ENCODE peak calls at places on chromosomes 2 and 18, in five cellular contexts. W, Q, K, H and R are unnamed samples.

GRCh38 chr2:193523662-193524061 is 1328.9 kb upstream of the TMEFF2 start:
- DNase-seq in Q (no peak), W (no peak), K (no peak), H (no peak), R (no peak)

GRCh38 chr18:48405108-48405507 is 4.1 kb downstream of the ZBTB7C start:
- DNase-seq in W (no peak), K (no peak), Q (no peak), H (no peak), R (no peak)

GRCh38 chr18:79961527-79962291 is 2.7 kb upstream of the HSBP1L1 start:
- DNase-seq in K (peak), W (peak), H (no peak), Q (peak), R (no peak)

GRCh38 chr2:74369976-74370375 is 10.1 kb downstream of the DCTN1 start:
- DNase-seq in Q (no peak), H (no peak), K (no peak), W (no peak), R (no peak)

GRCh38 chr2:10256525-10257031 is 46.1 kb upstream of the HPCAL1 start:
- DNase-seq in W (peak), Q (peak), H (no peak), K (peak), R (peak)

GRCh38 chr2:95386031-95386430 is 16.5 kb upstream of the FAHD2A start:
- DNase-seq in Q (no peak), H (no peak), W (no peak), K (no peak), R (peak)

GRCh38 chr2:20050712-20051517 is 513 bp downstream of the LAPTM4A start:
- DNase-seq in K (peak), H (peak), W (peak), Q (peak), R (no peak)

GRCh38 chr2:31208240-31208639 is 9.1 kb downstream of the CAPN14 start:
- DNase-seq in K (no peak), Q (no peak), H (no peak), W (no peak), R (no peak)

GRCh38 chr2:25301453-25302352 is 40.0 kb downstream of the DNMT3A start:
- DNase-seq in K (no peak), Q (no peak), H (no peak), W (no peak), R (no peak)

GRCh38 chr2:111662039-111662740 is 221.8 kb downstream of the ANAPC1 start:
- DNase-seq in W (no peak), Q (no peak), H (no peak), K (peak), R (no peak)

GRCh38 chr2:11750422-11750821 is 4.0 kb downstream of the LPIN1 start:
- DNase-seq in K (no peak), Q (no peak), W (no peak), H (no peak), R (no peak)

GRCh38 chr18:43526436-43527150 is 249.3 kb upstream of the SYT4 start:
- DNase-seq in Q (no peak), H (no peak), W (no peak), K (no peak), R (no peak)